ENCODE peak calls at places on chromosomes 5 and 9, in eight cellular contexts. C is fibroblast of the conjunctiva, S is frontal cortex, N is Caki2, I is NCI-H2081, L is naive B cell, Z is posterior cingulate gyrus, U is spleen. A is an unnamed sample.

GRCh38 chr5:80061541-80061940 is 26.4 kb downstream of the THBS4 start:
- DNase-seq in C (no peak), S (no peak), N (no peak), I (no peak), L (no peak), Z (no peak), U (no peak), A (no peak)

GRCh38 chr5:42057254-42057690 is 132.2 kb downstream of the FBXO4 start:
- DNase-seq in C (no peak), S (peak), N (peak), I (peak), L (peak), Z (no peak), U (peak), A (peak)

GRCh38 chr9:119761737-119762136 is 392.5 kb upstream of the BRINP1 start:
- DNase-seq in C (no peak), S (no peak), N (peak), I (no peak), L (no peak), Z (no peak), U (no peak), A (peak)

GRCh38 chr5:136396886-136397285 is 31.5 kb upstream of the TRPC7 start:
- DNase-seq in C (no peak), S (no peak), N (no peak), I (no peak), L (no peak), Z (no peak), U (no peak), A (no peak)

GRCh38 chr5:16238018-16238417 is 58.4 kb upstream of the MARCHF11 start:
- DNase-seq in C (no peak), S (no peak), N (no peak), I (no peak), L (no peak), Z (no peak), U (no peak), A (no peak)

GRCh38 chr5:107040907-107041306 is 629.8 kb downstream of the EFNA5 start:
- DNase-seq in C (no peak), S (no peak), N (no peak), I (no peak), L (no peak), Z (no peak), U (no peak), A (no peak)

GRCh38 chr5:138793481-138794010 is 40.3 kb downstream of the CTNNA1 start:
- DNase-seq in C (no peak), S (no peak), N (no peak), I (no peak), L (no peak), Z (no peak), U (no peak), A (no peak)

GRCh38 chr9:80797841-80798688 is 891.3 kb downstream of the TLE1 start:
- DNase-seq in C (peak), S (peak), N (no peak), I (peak), L (no peak), Z (no peak), U (no peak), A (no peak)

GRCh38 chr9:68640421-68641089 is 64.5 kb upstream of the PIP5K1B start:
- DNase-seq in C (no peak), S (no peak), N (no peak), I (no peak), L (peak), Z (no peak), U (no peak), A (no peak)

GRCh38 chr5:35671516-35671915 is 53.9 kb downstream of the SPEF2 start:
- DNase-seq in C (no peak), S (no peak), N (no peak), I (no peak), L (no peak), Z (no peak), U (no peak), A (no peak)

GRCh38 chr5:129459485-129460120 is 495 bp upstream of the ADAMTS19 start:
- DNase-seq in C (peak), S (no peak), N (no peak), I (no peak), L (no peak), Z (peak), U (peak), A (peak)

GRCh38 chr9:125835655-125836054 is 88.5 kb downstream of the PBX3 start:
- DNase-seq in C (no peak), S (no peak), N (no peak), I (no peak), L (no peak), Z (no peak), U (no peak), A (no peak)